ENCODE peak calls at places on chromosomes 5 and 9, in seven cellular contexts. Y is GM23248, H is MM.1S, S is fibroblast of lung, G is GM12878, D is HCT116, M is neural progenitor cell. N is an unnamed sample. For H4K20me1, the result is how much of the 10 kb centered on the place peaks cover.

GRCh38 chr9:128168731-128169308 is 8.8 kb downstream of the BBLN start:
- DNase-seq in Y (no peak), H (no peak), S (no peak), G (no peak), D (no peak), M (no peak), N (no peak)

GRCh38 chr9:35563791-35564197 is 41.3 kb upstream of the TESK1 start:
- DNase-seq in Y (no peak), H (no peak), S (no peak), G (no peak), D (no peak), M (peak), N (no peak)

GRCh38 chr9:71003346-71003745 is 118.1 kb downstream of the TRPM3 start:
- DNase-seq in Y (no peak), H (no peak), S (no peak), G (no peak), D (no peak), M (no peak), N (no peak)

GRCh38 chr5:1319436-1320343 is 24.8 kb upstream of the TERT start:
- DNase-seq in Y (no peak), H (peak), S (no peak), G (no peak), D (no peak), M (no peak), N (no peak)

GRCh38 chr5:75331-76320 is 16.3 kb upstream of the PLEKHG4B start:
- DNase-seq in Y (no peak), H (no peak), S (no peak), G (no peak), D (no peak), M (no peak), N (no peak)

GRCh38 chr5:9283473-9283872 is 262.4 kb downstream of the SEMA5A start:
- DNase-seq in Y (no peak), H (no peak), S (no peak), G (no peak), D (no peak), M (no peak), N (no peak)

GRCh38 chr5:106584268-106584667 is 1086.5 kb downstream of the EFNA5 start:
- DNase-seq in Y (no peak), H (no peak), S (no peak), G (no peak), D (no peak), M (peak), N (no peak)

GRCh38 chr5:79318935-79319614 is 83.1 kb downstream of the JMY start:
- DNase-seq in Y (peak), H (no peak), S (peak), G (no peak), D (peak), M (no peak), N (peak)

GRCh38 chr5:87589587-87589986 is 176.9 kb upstream of the CCNH start:
- DNase-seq in Y (no peak), H (no peak), S (no peak), G (no peak), D (no peak), M (no peak), N (no peak)

GRCh38 chr5:171269717-171270116 is 39.3 kb upstream of the TLX3 start:
- DNase-seq in Y (peak), H (no peak), S (peak), G (no peak), D (peak), M (no peak), N (no peak)

GRCh38 chr5:108655750-108656450 is 91.8 kb upstream of the FER start:
- DNase-seq in Y (peak), H (no peak), S (peak), G (no peak), D (no peak), M (no peak), N (no peak)

GRCh38 chr5:59615272-59615671 is 278.3 kb downstream of the PDE4D start:
- DNase-seq in Y (peak), H (no peak), S (peak), G (no peak), D (no peak), M (no peak), N (no peak)

GRCh38 chr5:92544042-92544441 is 1037.0 kb downstream of the NR2F1-AS1 start:
- DNase-seq in Y (peak), H (no peak), S (no peak), G (no peak), D (no peak), M (no peak), N (no peak)

GRCh38 chr9:2013688-2014087 is 1.5 kb upstream of the SMARCA2 start:
- DNase-seq in Y (peak), H (no peak), S (peak), G (no peak), D (no peak), M (no peak), N (no peak)

GRCh38 chr5:107361945-107362344 is 308.8 kb downstream of the EFNA5 start:
- DNase-seq in Y (peak), H (no peak), S (peak), G (no peak), D (no peak), M (no peak), N (no peak)

GRCh38 chr5:122473138-122473843 is 161.3 kb downstream of the SNCAIP start:
- DNase-seq in Y (no peak), H (peak), S (no peak), G (no peak), D (no peak), M (no peak), N (no peak)

GRCh38 chr5:147190236-147190815 is 44.5 kb upstream of the STK32A start:
- DNase-seq in Y (peak), H (no peak), S (no peak), G (no peak), D (no peak), M (no peak), N (no peak)

GRCh38 chr5:122493776-122494518 is 181.9 kb downstream of the SNCAIP start:
- DNase-seq in Y (no peak), H (no peak), S (no peak), G (no peak), D (no peak), M (no peak), N (no peak)

GRCh38 chr5:135075621-135076585 is 41.9 kb upstream of the PITX1 start:
- DNase-seq in Y (no peak), H (no peak), S (peak), G (no peak), D (no peak), M (no peak), N (no peak)

GRCh38 chr9:124366476-124367220 is 48.6 kb downstream of the PSMB7 start:
- DNase-seq in Y (peak), H (no peak), S (no peak), G (no peak), D (peak), M (no peak), N (no peak)

GRCh38 chr9:124372038-124372437 is 43.2 kb downstream of the PSMB7 start:
- DNase-seq in Y (no peak), H (no peak), S (peak), G (no peak), D (no peak), M (no peak), N (no peak)

GRCh38 chr9:124371183-124371582 is 44.1 kb downstream of the PSMB7 start:
- DNase-seq in Y (peak), H (no peak), S (peak), G (no peak), D (no peak), M (no peak), N (no peak)

GRCh38 chr9:124368692-124369091 is 46.5 kb downstream of the PSMB7 start:
- DNase-seq in Y (no peak), H (no peak), S (no peak), G (no peak), D (no peak), M (no peak), N (no peak)

DNA sequence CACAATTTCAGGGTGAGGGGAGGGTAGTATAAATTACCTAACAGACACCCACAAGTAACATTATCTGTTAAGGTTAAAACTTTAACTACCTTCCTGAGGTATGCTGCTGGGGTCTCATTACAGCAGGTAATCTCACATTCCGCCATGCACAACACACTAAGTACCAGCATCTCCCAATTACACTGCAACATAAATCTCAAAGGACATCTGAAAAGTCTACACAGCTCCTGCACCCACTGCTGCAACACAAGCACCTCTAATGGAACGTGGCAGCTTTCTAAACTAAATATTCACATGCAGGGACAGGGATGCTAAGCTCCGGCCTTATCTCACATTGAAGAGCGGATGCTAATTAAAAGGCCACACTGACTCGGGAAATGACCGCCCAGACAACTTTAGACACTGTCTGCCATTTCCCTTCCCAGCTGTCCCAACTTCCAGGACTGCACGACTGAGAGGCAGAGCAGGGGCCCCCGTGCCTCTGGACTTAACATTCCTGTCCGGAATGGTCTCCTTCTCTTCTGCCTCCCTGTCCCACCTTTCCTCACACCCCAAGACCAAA is 45.9 kb downstream of the PSMB7 start:
- DNase-seq in Y (no peak), H (no peak), S (no peak), G (no peak), D (no peak), M (no peak), N (no peak)
- H4K20me1 ChIP-seq in Y (under half), H (under half), S (under half), G (under half), D (under half), M (under half), N (half or more)

DNA sequence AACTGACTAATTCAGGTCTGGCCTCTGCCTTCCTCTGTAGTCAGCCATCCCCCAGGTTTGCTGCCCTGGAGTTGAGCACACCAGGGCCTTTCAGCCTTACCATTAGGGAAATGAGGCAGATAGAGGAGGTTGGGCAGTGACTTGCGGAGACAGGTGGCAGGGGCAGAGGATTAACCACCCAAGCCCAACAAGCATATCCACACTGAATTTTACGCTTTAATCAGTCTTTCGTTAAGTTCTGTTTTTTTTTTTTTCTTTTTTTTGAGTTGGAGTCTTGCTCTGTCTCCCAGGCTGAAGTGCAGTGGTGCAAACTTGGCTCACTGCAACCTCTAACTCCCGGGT is 80.0 kb upstream of the TNFAIP8 start:
- DNase-seq in Y (no peak), H (peak), S (no peak), G (peak), D (no peak), M (no peak), N (no peak)
- H3K9ac ChIP-seq in Y (no peak), H (no peak), S (no peak), G (peak), D (no peak), M (no peak), N (no peak)

GRCh38 chr9:972512-973294 is 3.8 kb upstream of the DMRT3 start:
- DNase-seq in Y (no peak), H (no peak), S (no peak), G (no peak), D (no peak), M (peak), N (no peak)
- TF ChIP-seq EZH2 in Y (peak), H (no peak), S (peak), G (no peak), D (no peak), M (peak), N (no peak)

DNA sequence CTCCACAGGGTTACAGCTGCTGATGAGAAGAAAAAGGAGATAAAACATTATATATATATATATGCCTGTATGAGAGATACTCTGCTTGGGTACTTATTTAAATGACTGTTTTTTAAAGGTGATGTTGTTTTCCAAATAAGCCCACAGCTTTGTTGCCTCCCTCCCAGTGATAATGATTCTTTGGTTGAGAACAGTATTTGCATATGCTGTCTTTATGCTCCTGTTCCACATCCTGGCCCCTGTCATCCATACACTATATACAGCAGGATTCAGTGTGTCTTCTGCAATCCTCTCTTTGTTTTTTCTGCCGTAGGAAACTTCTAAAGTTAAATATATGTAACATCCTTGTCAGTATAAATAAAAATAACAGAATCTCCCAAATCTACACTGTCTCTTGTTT is 164.1 kb downstream of the PAM start:
- DNase-seq in Y (no peak), H (no peak), S (no peak), G (no peak), D (no peak), M (no peak), N (no peak)
- H4K20me1 ChIP-seq in Y (under half), H (under half), S (under half), G (under half), D (under half), M (under half), N (under half)

GRCh38 chr9:131580358-131580757 is 35.0 kb downstream of the PRRT1B start:
- DNase-seq in Y (no peak), H (no peak), S (no peak), G (no peak), D (no peak), M (no peak), N (no peak)

GRCh38 chr9:131578016-131578415 is 32.7 kb downstream of the PRRT1B start:
- DNase-seq in Y (no peak), H (no peak), S (no peak), G (no peak), D (no peak), M (no peak), N (no peak)

GRCh38 chr9:131578778-131579504 is 33.6 kb downstream of the PRRT1B start:
- DNase-seq in Y (no peak), H (no peak), S (no peak), G (peak), D (no peak), M (no peak), N (no peak)

GRCh38 chr9:131577005-131578000 is 32.0 kb downstream of the PRRT1B start:
- DNase-seq in Y (no peak), H (no peak), S (no peak), G (no peak), D (no peak), M (no peak), N (no peak)

GRCh38 chr9:131579789-131580211 is 34.5 kb downstream of the PRRT1B start:
- DNase-seq in Y (no peak), H (no peak), S (no peak), G (no peak), D (no peak), M (no peak), N (no peak)
- H3K9ac ChIP-seq in Y (no peak), H (no peak), S (no peak), G (no peak), D (no peak), M (no peak), N (no peak)

DNA sequence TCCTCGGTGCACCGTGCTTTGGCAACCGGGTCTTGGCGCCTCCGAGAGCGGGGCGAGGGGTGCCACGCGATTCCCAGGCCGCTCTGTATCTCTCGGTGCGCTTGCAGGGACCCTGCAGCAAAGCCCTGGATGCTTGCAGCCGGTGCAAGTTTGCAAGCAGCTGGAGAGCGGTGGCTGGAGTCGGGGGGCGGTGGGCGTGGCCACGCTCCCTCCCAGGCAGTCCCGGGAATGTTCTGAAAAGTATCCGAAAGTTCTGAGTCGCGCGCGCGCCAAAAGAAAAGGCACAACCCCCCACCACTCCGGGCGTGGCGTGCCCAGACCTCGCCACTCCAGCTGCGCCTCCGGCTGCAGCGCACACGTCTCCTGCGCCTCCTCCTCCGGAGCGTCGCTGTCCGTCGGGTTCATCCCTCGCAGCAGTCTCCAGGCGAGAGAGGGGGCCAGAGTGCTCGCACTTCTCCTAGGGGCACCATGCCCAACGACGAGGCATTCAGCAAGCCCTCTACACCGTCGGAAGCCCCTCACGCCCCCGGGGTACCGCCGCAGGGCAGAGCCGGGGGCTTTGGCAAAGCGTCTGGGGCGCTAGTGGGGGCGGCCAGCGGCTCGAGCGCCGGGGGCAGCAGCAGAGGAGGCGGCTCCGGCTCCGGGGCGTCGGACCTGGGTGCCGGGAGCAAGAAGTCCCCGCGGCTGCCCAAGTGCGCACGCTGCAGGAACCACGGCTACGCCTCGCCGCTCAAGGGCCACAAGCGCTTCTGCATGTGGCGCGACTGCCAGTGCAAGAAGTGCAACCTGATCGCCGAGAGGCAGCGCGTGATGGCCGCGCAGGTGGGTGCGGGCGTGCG is at the start of gene DMRT1:
- DNase-seq in Y (no peak), H (no peak), S (no peak), G (no peak), D (no peak), M (peak), N (no peak)
- TF ChIP-seq EZH2 in Y (peak), H (no peak), S (peak), G (no peak), D (no peak), M (no peak), N (no peak)

GRCh38 chr9:133856798-133857197 is 118.6 kb upstream of the SARDH start:
- DNase-seq in Y (no peak), H (no peak), S (no peak), G (no peak), D (no peak), M (no peak), N (no peak)
- H4K20me1 ChIP-seq in Y (under half), H (under half), S (under half), G (under half), D (under half), M (under half), N (under half)

DNA sequence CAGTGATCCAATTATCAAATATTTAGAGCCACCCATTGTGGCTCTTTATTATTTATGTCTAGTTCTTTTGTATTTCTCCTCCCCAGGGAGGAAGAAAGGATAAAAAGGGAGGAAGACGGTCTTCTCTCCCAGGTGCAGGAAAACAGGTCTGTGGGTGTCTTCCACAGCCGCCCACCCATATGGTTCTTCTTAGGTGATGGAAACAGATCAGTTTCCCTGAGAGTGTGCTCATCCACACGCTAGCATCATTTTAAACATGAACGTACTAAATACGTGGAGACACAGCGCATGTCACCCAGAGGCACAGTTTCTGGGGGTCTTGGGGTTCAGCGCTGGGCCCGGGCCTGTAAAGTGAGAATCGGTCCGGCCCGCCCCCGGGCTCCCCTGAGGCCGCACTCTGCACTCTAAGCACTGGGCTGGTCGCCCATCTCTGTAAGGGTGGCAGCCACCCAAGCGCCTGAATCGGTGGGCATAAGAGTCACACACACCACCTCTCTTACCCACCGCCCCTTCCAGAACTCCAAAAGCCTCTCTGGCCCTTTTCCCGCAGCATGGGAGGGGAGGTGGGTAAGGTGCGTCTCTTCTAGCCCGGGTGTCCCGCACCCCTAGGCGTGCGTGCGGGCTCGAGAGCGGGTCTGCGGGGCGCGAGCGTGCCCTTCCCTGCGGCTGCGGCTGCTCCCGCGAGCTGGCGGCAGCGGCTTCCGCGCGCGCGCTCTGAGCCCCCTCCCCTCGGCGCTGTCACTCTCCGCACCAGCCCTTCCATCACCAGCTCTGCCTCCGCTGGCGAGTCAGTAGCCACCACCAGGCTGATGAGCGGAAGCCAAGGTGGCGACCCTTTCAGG is 1.3 kb downstream of the PTCH1 start:
- DNase-seq in Y (peak), H (peak), S (no peak), G (no peak), D (no peak), M (peak), N (no peak)
- H3K9ac ChIP-seq in Y (no peak), H (peak), S (no peak), G (no peak), D (no peak), M (no peak), N (no peak)

DNA sequence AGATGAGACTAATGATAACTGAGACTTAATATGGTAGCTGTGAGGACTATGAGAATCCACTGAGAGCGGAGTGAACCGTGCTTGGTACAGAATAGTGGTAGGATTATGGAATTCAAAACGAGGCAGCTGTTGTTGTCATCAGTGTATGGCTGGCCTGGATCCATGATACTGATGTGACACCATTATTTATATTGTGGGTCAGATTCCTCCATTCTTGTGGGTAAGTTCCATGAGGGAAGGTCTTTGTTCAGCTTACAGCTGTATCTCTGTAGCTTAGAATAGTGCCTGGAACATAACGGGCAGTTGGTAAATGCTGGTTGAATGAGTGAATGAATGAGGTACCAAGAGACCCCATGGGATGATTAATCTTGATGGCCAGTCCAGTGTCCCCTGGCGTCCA is 61.8 kb downstream of the ACER2 start:
- DNase-seq in Y (no peak), H (no peak), S (no peak), G (no peak), D (no peak), M (no peak), N (no peak)
- TF ChIP-seq EZH2 in Y (no peak), H (no peak), S (no peak), G (no peak), D (no peak), M (no peak), N (no peak)